ENCODE peak calls at places on chromosome 20, in nine cellular contexts. G is endothelial cell of umbilical vein, K is gastrocnemius medialis, V is body of pancreas, U is heart left ventricle, X is IMR-90, H is A549, C is adrenal gland, J is HCT116. E is an unnamed sample.

GRCh38 chr20:53974785-53975555 is 95.4 kb downstream of the BCAS1 start:
- DNase-seq in G (no peak), K (no peak), V (no peak), U (no peak), X (no peak), H (no peak), C (no peak), J (no peak), E (no peak)

GRCh38 chr20:37346232-37346525 is 239 bp downstream of the SRC start:
- DNase-seq in G (no peak), K (no peak), V (no peak), U (no peak), X (no peak), H (no peak), C (no peak), J (no peak), E (no peak)

GRCh38 chr20:45085867-45086266 is 15.1 kb downstream of the KCNS1 start:
- DNase-seq in G (no peak), K (no peak), V (no peak), U (no peak), X (no peak), H (no peak), C (no peak), J (no peak), E (no peak)

GRCh38 chr20:37318046-37318445 is 27.9 kb upstream of the SRC start:
- DNase-seq in G (no peak), K (no peak), V (no peak), U (no peak), X (no peak), H (no peak), C (no peak), J (no peak), E (peak)

GRCh38 chr20:41234546-41234945 is 83.0 kb downstream of the ZHX3 start:
- DNase-seq in G (no peak), K (peak), V (no peak), U (no peak), X (no peak), H (no peak), C (peak), J (no peak), E (no peak)

GRCh38 chr20:1122388-1123315 is 4.2 kb downstream of the PSMF1 start:
- DNase-seq in G (peak), K (peak), V (peak), U (no peak), X (peak), H (peak), C (peak), J (no peak), E (peak)

GRCh38 chr20:2221933-2222332 is 73.9 kb upstream of the TGM3 start:
- DNase-seq in G (no peak), K (no peak), V (no peak), U (no peak), X (no peak), H (no peak), C (peak), J (no peak), E (no peak)

GRCh38 chr20:90651-91050 is 3.2 kb downstream of the DEFB125 start:
- DNase-seq in G (no peak), K (no peak), V (no peak), U (no peak), X (no peak), H (no peak), C (no peak), J (no peak), E (no peak)

GRCh38 chr20:47220161-47220582 is 136.3 kb downstream of the ZMYND8 start:
- DNase-seq in G (peak), K (no peak), V (peak), U (no peak), X (no peak), H (peak), C (peak), J (peak), E (peak)

GRCh38 chr20:44702776-44703175 is 12.4 kb upstream of the CCN5 start:
- DNase-seq in G (peak), K (peak), V (peak), U (peak), X (peak), H (no peak), C (peak), J (no peak), E (peak)

GRCh38 chr20:61965606-61966491 is 99.8 kb downstream of the TAF4 start:
- DNase-seq in G (no peak), K (no peak), V (no peak), U (no peak), X (no peak), H (no peak), C (no peak), J (no peak), E (no peak)

GRCh38 chr20:16444056-16444777 is 129.0 kb downstream of the KIF16B start:
- DNase-seq in G (no peak), K (peak), V (no peak), U (no peak), X (peak), H (no peak), C (peak), J (no peak), E (no peak)

GRCh38 chr20:9409981-9410380 is 104.4 kb upstream of the LAMP5 start:
- DNase-seq in G (no peak), K (no peak), V (no peak), U (no peak), X (peak), H (no peak), C (no peak), J (no peak), E (no peak)

GRCh38 chr20:54938707-54939106 is 463.3 kb downstream of the DOK5 start:
- DNase-seq in G (no peak), K (no peak), V (no peak), U (no peak), X (no peak), H (no peak), C (no peak), J (no peak), E (no peak)

GRCh38 chr20:43460172-43460829 is 2.6 kb downstream of the SRSF6 start:
- DNase-seq in G (peak), K (no peak), V (no peak), U (no peak), X (no peak), H (no peak), C (no peak), J (no peak), E (no peak)

GRCh38 chr20:33079267-33079666 is at the start of gene BPIFB4:
- DNase-seq in G (no peak), K (no peak), V (no peak), U (no peak), X (no peak), H (no peak), C (no peak), J (no peak), E (no peak)

GRCh38 chr20:15619341-15619740 is 953.9 kb downstream of the KIF16B start:
- DNase-seq in G (no peak), K (no peak), V (no peak), U (no peak), X (no peak), H (no peak), C (no peak), J (no peak), E (no peak)

GRCh38 chr20:63334356-63334755 is 26.8 kb downstream of the CHRNA4 start:
- DNase-seq in G (no peak), K (no peak), V (no peak), U (no peak), X (no peak), H (no peak), C (no peak), J (no peak), E (no peak)

GRCh38 chr20:58433759-58434158 is 44.7 kb downstream of the VAPB start:
- DNase-seq in G (peak), K (no peak), V (no peak), U (no peak), X (peak), H (no peak), C (peak), J (no peak), E (no peak)

GRCh38 chr20:49811825-49812462 is 684 bp upstream of the SLC9A8 start:
- DNase-seq in G (peak), K (no peak), V (no peak), U (no peak), X (peak), H (no peak), C (peak), J (no peak), E (peak)

GRCh38 chr20:43969501-43969900 is 54.8 kb downstream of the TOX2 start:
- DNase-seq in G (no peak), K (no peak), V (no peak), U (no peak), X (no peak), H (no peak), C (no peak), J (no peak), E (no peak)

GRCh38 chr20:409697-410559 is 1.8 kb downstream of the RBCK1 start:
- DNase-seq in G (no peak), K (peak), V (no peak), U (no peak), X (no peak), H (no peak), C (no peak), J (no peak), E (peak)

GRCh38 chr20:58361549-58361948 is 27.5 kb upstream of the VAPB start:
- DNase-seq in G (no peak), K (no peak), V (no peak), U (no peak), X (peak), H (no peak), C (no peak), J (no peak), E (no peak)

GRCh38 chr20:63735859-63736718 is at the start of gene LIME1:
- DNase-seq in G (no peak), K (no peak), V (no peak), U (peak), X (no peak), H (no peak), C (no peak), J (no peak), E (peak)

GRCh38 chr20:34112600-34113061 is 588 bp upstream of the EIF2S2 start:
- DNase-seq in G (peak), K (peak), V (peak), U (no peak), X (peak), H (peak), C (peak), J (no peak), E (peak)

GRCh38 chr20:10077886-10078285 is 43.1 kb downstream of the ANKEF1 start:
- DNase-seq in G (peak), K (no peak), V (no peak), U (no peak), X (no peak), H (no peak), C (no peak), J (no peak), E (no peak)

GRCh38 chr20:5127204-5127858 is 523 bp downstream of the CDS2 start:
- DNase-seq in G (peak), K (peak), V (peak), U (peak), X (peak), H (peak), C (peak), J (no peak), E (peak)

GRCh38 chr20:33166533-33167113 is 1.3 kb upstream of the BPIFA2 start:
- DNase-seq in G (no peak), K (no peak), V (no peak), U (no peak), X (no peak), H (no peak), C (no peak), J (no peak), E (no peak)

GRCh38 chr20:49540232-49540620 is 27.7 kb downstream of the PTGIS start:
- DNase-seq in G (no peak), K (no peak), V (no peak), U (no peak), X (no peak), H (no peak), C (no peak), J (no peak), E (no peak)

GRCh38 chr20:38127011-38127621 is 38.0 kb downstream of the TGM2 start:
- DNase-seq in G (peak), K (peak), V (no peak), U (no peak), X (peak), H (peak), C (peak), J (peak), E (peak)

GRCh38 chr20:13868331-13868730 is 83.5 kb downstream of the NDUFAF5 start:
- DNase-seq in G (no peak), K (no peak), V (no peak), U (no peak), X (peak), H (peak), C (peak), J (no peak), E (no peak)

GRCh38 chr20:25139061-25139705 is 56.3 kb upstream of the ENTPD6 start:
- DNase-seq in G (no peak), K (no peak), V (no peak), U (no peak), X (no peak), H (peak), C (peak), J (peak), E (no peak)

GRCh38 chr20:23690581-23690980 is 1.7 kb upstream of the CST4 start:
- DNase-seq in G (no peak), K (no peak), V (no peak), U (no peak), X (no peak), H (no peak), C (no peak), J (no peak), E (no peak)

GRCh38 chr20:56373942-56374341 is 15.2 kb downstream of the FAM210B start:
- DNase-seq in G (peak), K (no peak), V (no peak), U (no peak), X (peak), H (peak), C (peak), J (no peak), E (no peak)

GRCh38 chr20:695165-695866 is 19.7 kb upstream of the SCRT2 start:
- DNase-seq in G (no peak), K (no peak), V (no peak), U (no peak), X (no peak), H (no peak), C (no peak), J (no peak), E (no peak)

GRCh38 chr20:51703446-51704287 is 64.5 kb downstream of the ATP9A start:
- DNase-seq in G (peak), K (no peak), V (no peak), U (no peak), X (no peak), H (peak), C (no peak), J (no peak), E (no peak)
- H3K27ac ChIP-seq in G (no peak), K (no peak), V (no peak), U (no peak), X (no peak), H (peak), C (no peak), J (no peak), E (no peak)

GRCh38 chr20:17569616-17570346 is at the start of gene DSTN:
- DNase-seq in G (peak), K (peak), V (peak), U (peak), X (peak), H (peak), C (peak), J (peak), E (peak)
- TF ChIP-seq POLR2A in G (peak), K (peak), V (peak), U (peak), X (peak), H (peak), C (peak), J (peak), E (peak)

GRCh38 chr20:3494218-3494617 is 23.4 kb downstream of the ATRN start:
- DNase-seq in G (no peak), K (no peak), V (no peak), U (no peak), X (no peak), H (no peak), C (no peak), J (no peak), E (no peak)
- TF ChIP-seq CTCF in G (no peak), K (no peak), V (no peak), U (no peak), X (no peak), H (no peak), C (no peak), J (peak), E (no peak)

DNA sequence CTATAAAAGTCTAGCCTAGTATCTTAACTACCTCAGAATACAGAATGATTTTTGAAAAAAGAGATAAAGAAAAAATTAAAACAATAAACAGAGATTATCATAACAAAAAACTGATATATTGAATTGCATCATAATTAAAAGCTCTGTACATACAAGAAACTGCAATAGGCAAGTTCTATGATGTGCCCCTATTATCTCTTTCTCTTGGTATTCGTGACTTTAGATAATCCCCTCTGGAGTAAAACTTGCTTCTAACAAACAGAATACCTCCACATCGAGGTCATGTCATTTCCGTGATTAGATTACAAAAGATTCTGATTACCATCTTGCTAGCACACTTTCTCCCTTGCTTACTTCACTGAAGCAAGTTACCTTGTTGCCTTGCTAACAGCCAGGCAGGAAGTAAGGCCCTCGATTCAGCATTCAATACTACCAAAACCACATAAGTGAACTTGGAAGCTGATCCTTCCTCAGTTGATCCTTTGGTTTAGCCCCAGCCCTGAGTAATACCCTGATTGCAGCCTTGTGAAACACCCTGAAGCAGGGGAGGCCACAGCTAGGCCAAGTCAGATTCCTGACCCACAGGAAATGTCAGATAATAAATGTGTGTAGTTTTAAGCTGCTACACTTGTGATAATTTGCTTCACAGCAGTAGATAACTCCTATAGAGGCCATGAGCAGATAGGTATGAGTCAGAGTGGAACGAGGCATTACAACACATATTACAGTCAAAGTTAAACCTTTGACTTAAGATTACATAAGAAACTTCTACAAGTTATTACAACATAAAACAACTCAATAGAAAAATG is 53.7 kb upstream of the TMX4 start:
- DNase-seq in G (peak), K (no peak), V (no peak), U (no peak), X (peak), H (peak), C (peak), J (no peak), E (no peak)
- H3K27ac ChIP-seq in G (peak), K (no peak), V (peak), U (no peak), X (peak), H (no peak), C (no peak), J (no peak), E (no peak)

GRCh38 chr20:31719644-31720485 is 2.8 kb downstream of the BCL2L1 start:
- DNase-seq in G (no peak), K (no peak), V (no peak), U (no peak), X (no peak), H (peak), C (no peak), J (no peak), E (peak)
- TF ChIP-seq POLR2A in G (no peak), K (no peak), V (no peak), U (peak), X (no peak), H (no peak), C (no peak), J (no peak), E (no peak)

DNA sequence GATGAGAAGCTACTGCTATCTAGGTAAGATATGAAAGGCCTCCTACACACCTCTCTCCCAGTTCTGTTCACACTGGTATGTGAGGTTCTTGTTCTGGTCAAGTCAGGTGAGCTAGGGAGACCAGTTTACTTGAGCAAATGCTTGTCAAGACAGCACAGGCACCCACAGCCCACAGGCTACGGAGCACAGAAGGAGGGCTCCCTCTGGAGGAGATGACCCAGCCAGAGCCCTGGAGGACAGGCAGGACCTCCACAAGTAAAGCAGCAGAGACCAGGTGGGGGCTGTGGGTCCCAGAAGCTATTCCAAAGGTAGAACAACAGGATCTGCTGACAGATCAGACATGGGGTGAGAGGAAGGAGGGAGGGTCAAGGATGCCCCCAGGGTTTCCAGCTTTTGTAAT is 13.2 kb downstream of the MMP24OS start:
- DNase-seq in G (peak), K (no peak), V (no peak), U (no peak), X (peak), H (peak), C (no peak), J (no peak), E (no peak)
- TF ChIP-seq CTCF in G (peak), K (no peak), V (no peak), U (no peak), X (peak), H (peak), C (no peak), J (peak), E (no peak)

GRCh38 chr20:20009784-20010253 is 7.3 kb upstream of the NAA20 start:
- DNase-seq in G (no peak), K (no peak), V (no peak), U (no peak), X (no peak), H (no peak), C (no peak), J (no peak), E (no peak)
- H3K27ac ChIP-seq in G (no peak), K (peak), V (peak), U (no peak), X (no peak), H (no peak), C (no peak), J (no peak), E (peak)

DNA sequence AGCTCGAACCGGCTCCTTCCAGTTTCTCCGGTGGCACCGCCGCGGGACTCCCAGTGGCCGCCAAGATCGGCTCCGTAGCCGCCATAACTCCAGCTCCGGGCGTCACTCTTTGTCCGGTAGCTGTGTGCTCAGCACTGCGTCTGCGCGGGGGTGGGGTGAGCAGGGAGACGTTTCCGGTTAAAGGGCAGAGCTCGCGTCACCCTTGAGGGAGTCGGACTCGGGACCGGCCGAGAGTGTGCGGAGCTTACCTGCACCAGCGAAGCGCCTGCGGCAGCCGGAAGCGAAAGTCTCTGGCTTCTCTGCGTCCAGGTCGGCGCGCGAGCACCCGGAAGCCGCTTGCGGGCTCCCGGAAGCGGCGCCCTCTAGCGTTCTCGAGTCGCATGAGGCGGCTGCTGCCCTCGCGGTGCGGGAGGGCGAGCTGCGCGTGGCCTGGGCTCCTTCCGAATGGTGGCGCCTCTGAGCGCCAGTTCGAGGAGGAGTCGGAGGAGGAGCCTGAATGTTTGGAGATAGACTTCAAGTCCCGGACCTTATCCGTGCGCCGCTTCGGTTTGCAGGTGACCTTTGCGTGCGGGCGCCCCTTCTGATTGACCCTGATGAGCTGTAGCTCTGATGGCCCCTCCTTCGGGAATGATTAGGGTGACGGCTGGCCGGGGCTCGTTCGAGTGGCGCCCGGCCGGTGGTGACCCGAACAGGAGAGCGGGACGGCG is at the start of gene SCAND1:
- DNase-seq in G (peak), K (peak), V (peak), U (peak), X (peak), H (peak), C (peak), J (peak), E (peak)
- TF ChIP-seq POLR2A in G (peak), K (peak), V (peak), U (peak), X (peak), H (peak), C (peak), J (peak), E (peak)

E was measured in Peyer's patch.